ENCODE peak calls at places on chromosomes 1 and 21, in four cellular contexts. One of them, this sample, is unnamed. For H3K27me3, the result is how much of the 10 kb centered on the place peaks cover.

GRCh38 chr1:114490235-114490634 is 20.8 kb downstream of the TRIM33 start:
- DNase-seq in K562: no peak
- DNase-seq in pancreas: no peak
- DNase-seq in ovary: no peak
- DNase-seq in this sample: no peak

GRCh38 chr1:150420560-150421265 is 56.8 kb downstream of the RPRD2 start:
- DNase-seq in pancreas: no peak
- DNase-seq in K562: no peak
- DNase-seq in ovary: no peak
- DNase-seq in this sample: no peak

GRCh38 chr1:31479801-31480200 is 66.8 kb downstream of the SERINC2 start:
- DNase-seq in pancreas: no peak
- DNase-seq in K562: no peak
- DNase-seq in ovary: no peak
- DNase-seq in this sample: no peak

GRCh38 chr21:34639882-34640788 is 25.2 kb upstream of the RCAN1 start:
- DNase-seq in pancreas: no peak
- DNase-seq in ovary: no peak
- DNase-seq in K562: peak
- DNase-seq in this sample: no peak

GRCh38 chr1:214857716-214858115 is 224.8 kb upstream of the KCNK2 start:
- DNase-seq in pancreas: no peak
- DNase-seq in K562: no peak
- DNase-seq in ovary: no peak
- DNase-seq in this sample: no peak

GRCh38 chr1:151944859-151945575 is 35.7 kb upstream of the THEM4 start:
- DNase-seq in K562: no peak
- DNase-seq in ovary: no peak
- DNase-seq in pancreas: no peak
- DNase-seq in this sample: no peak

GRCh38 chr21:42456457-42456856 is 39.6 kb downstream of the RSPH1 start:
- DNase-seq in K562: no peak
- DNase-seq in ovary: no peak
- DNase-seq in pancreas: no peak
- DNase-seq in this sample: no peak

GRCh38 chr1:189431437-189431836 is 1046.2 kb downstream of the BRINP3 start:
- DNase-seq in K562: no peak
- DNase-seq in pancreas: no peak
- DNase-seq in ovary: no peak
- DNase-seq in this sample: no peak

GRCh38 chr1:54312874-54313316 is 93.3 kb downstream of the SSBP3 start:
- DNase-seq in K562: no peak
- DNase-seq in ovary: peak
- DNase-seq in pancreas: no peak
- DNase-seq in this sample: peak

GRCh38 chr1:185681034-185681633 is 53.1 kb upstream of the HMCN1 start:
- DNase-seq in ovary: no peak
- DNase-seq in K562: peak
- DNase-seq in pancreas: no peak
- DNase-seq in this sample: no peak

GRCh38 chr1:206935491-206936067 is 10.7 kb downstream of the PIGR start:
- DNase-seq in K562: peak
- DNase-seq in pancreas: peak
- DNase-seq in ovary: no peak
- DNase-seq in this sample: peak
- TF ChIP-seq CTCF in K562: peak
- TF ChIP-seq CTCF in pancreas: peak
- TF ChIP-seq CTCF in ovary: no peak
- TF ChIP-seq CTCF in this sample: peak

DNA sequence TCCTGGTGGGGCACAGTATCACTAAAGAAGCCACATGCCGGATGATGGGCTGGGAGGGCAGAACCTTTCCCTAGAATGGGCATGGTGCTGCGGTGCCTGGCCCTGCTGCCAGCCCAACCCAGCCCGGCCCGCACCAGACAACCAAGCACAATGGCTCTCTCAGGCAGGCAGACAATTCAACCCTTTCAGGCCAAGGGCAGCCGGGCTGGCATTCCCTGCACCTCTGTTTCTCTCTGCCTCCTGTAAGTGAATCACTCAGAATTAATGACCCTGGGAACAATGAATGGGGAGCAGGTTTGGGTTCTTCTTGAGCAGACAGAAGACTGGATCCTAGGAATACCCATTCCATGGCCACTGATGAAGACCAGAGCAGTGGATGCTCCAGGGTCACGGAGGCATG is 41.0 kb upstream of the IFFO2 start:
- DNase-seq in ovary: no peak
- DNase-seq in pancreas: no peak
- DNase-seq in K562: no peak
- DNase-seq in this sample: no peak
- H3K27me3 ChIP-seq in ovary: under half
- H3K27me3 ChIP-seq in pancreas: under half
- H3K27me3 ChIP-seq in K562: under half
- H3K27me3 ChIP-seq in this sample: under half

DNA sequence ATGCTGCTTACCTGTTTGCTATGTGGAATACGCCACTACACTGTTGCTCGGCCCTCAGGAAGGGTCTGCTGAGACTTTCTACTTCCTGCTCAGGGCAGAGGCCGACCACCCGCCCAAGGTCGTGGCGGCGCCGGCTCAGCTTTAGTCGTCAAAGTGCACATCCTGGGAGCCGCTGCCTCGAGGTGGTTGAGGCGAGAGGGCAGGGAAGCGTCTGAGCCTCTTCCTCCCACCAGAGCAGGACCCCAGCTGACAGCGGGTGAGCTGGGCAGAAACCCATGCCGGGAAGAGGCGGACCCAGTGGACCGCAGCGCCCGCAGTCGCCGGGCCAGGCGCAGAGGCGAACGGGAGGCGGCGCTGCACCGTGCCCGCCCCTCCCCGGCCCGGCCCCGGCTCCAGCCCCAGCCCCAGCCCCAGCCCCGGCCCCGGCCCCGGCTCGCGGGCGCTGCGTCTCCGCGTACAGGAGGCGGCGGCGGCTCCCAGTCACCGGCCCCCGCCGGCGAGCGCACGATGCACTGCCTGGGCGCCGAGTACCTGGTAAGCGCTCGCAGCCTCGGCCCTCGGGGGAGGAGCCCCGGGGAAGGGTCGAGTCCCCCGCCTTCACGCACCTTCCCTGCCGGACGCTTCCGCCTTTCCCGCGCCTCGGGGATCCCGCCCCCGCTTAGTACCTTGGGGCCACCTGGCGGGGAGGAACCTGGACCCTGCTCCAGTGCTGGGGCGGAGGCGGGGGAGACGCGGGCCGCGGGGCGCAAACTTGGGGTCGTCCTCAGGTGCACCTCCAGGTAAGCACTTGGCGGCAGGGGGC is at the start of gene SLC44A3:
- DNase-seq in ovary: peak
- DNase-seq in K562: no peak
- DNase-seq in pancreas: peak
- DNase-seq in this sample: no peak
- TF ChIP-seq CTCF in ovary: peak
- TF ChIP-seq CTCF in K562: no peak
- TF ChIP-seq CTCF in pancreas: no peak
- TF ChIP-seq CTCF in this sample: peak

GRCh38 chr1:90712931-90713618 is 4.0 kb downstream of the BARHL2 start:
- DNase-seq in pancreas: no peak
- DNase-seq in K562: no peak
- DNase-seq in ovary: no peak
- DNase-seq in this sample: no peak

GRCh38 chr1:90712153-90712930 is 4.8 kb downstream of the BARHL2 start:
- DNase-seq in ovary: no peak
- DNase-seq in pancreas: no peak
- DNase-seq in K562: no peak
- DNase-seq in this sample: no peak

GRCh38 chr1:90714521-90714951 is 2.6 kb downstream of the BARHL2 start:
- DNase-seq in ovary: no peak
- DNase-seq in K562: no peak
- DNase-seq in pancreas: no peak
- DNase-seq in this sample: no peak

GRCh38 chr1:90715334-90715733 is 1.8 kb downstream of the BARHL2 start:
- DNase-seq in K562: no peak
- DNase-seq in pancreas: no peak
- DNase-seq in ovary: no peak
- DNase-seq in this sample: no peak

GRCh38 chr1:90713741-90714509 is 3.2 kb downstream of the BARHL2 start:
- DNase-seq in ovary: no peak
- DNase-seq in K562: no peak
- DNase-seq in pancreas: no peak
- DNase-seq in this sample: no peak
- H3K27me3 ChIP-seq in ovary: under half
- H3K27me3 ChIP-seq in K562: half or more
- H3K27me3 ChIP-seq in pancreas: under half
- H3K27me3 ChIP-seq in this sample: half or more